ENCODE peak calls at places on chromosomes 6 and 20, in nine cellular contexts. Z is B cell, G is astrocyte of the spinal cord, C is lower leg skin, U is epithelial cell of esophagus, Q is sigmoid colon, E is SK-N-SH, O is colonic mucosa, N is A549. Y is an unnamed sample.
A peak's percentile ranks its signal among the peaks of the same experiment; 100 is the strongest.

GRCh38 chr6:44012078-44012493 is 115.2 kb downstream of the MRPL14 start:
- DNase-seq in C (no peak), Q (peak; percentile 29), U (peak; percentile 94), N (no peak), O (no peak), Z (no peak), G (peak; percentile 96), E (no peak), Y (no peak)

GRCh38 chr6:168130168-168130651 is 51.2 kb upstream of the FRMD1 start:
- DNase-seq in U (no peak), G (no peak), Z (no peak), O (peak; percentile 15), Q (peak; percentile 55), N (no peak), E (no peak), C (peak; percentile 8), Y (no peak)

GRCh38 chr20:6636209-6637159 is 131.0 kb upstream of the BMP2 start:
- DNase-seq in N (peak; percentile 23), Q (no peak), C (no peak), U (peak; percentile 81), O (peak; percentile 51), Z (no peak), G (peak; percentile 78), E (peak; percentile 2), Y (no peak)

GRCh38 chr20:38315290-38315966 is 11.5 kb downstream of the BPI start:
- DNase-seq in U (no peak), N (no peak), E (peak; percentile 32), Q (no peak), Z (no peak), G (peak; percentile 45), C (no peak), O (no peak), Y (no peak)

GRCh38 chr6:37725967-37726366 is 28.3 kb upstream of the MDGA1 start:
- DNase-seq in Q (no peak), G (no peak), N (peak; percentile 23), Z (no peak), C (no peak), U (peak; percentile 36), E (no peak), O (no peak), Y (no peak)

GRCh38 chr6:84095156-84095555 is 61.6 kb downstream of the MRAP2 start:
- DNase-seq in Q (no peak), U (no peak), N (no peak), C (no peak), G (no peak), O (no peak), E (no peak), Z (no peak), Y (no peak)

GRCh38 chr6:128208851-128209580 is 308.2 kb upstream of the THEMIS start:
- DNase-seq in O (no peak), E (no peak), N (no peak), U (peak; percentile 67), G (peak; percentile 41), C (no peak), Z (no peak), Q (no peak), Y (no peak)

GRCh38 chr6:41013473-41014153 is 25.4 kb downstream of the UNC5CL start:
- DNase-seq in N (peak; percentile 25), G (no peak), U (no peak), O (no peak), Z (no peak), Q (no peak), E (no peak), C (no peak), Y (no peak)

GRCh38 chr6:36245572-36246031 is 24.3 kb upstream of the PNPLA1 start:
- DNase-seq in U (no peak), E (peak; percentile 65), C (no peak), N (no peak), O (peak; percentile 76), G (no peak), Z (no peak), Q (no peak), Y (peak; percentile 28)

GRCh38 chr20:33016581-33017109 is 9.1 kb downstream of the BPIFB2 start:
- DNase-seq in N (no peak), Z (no peak), E (no peak), U (no peak), G (no peak), C (no peak), Q (no peak), O (no peak), Y (no peak)

GRCh38 chr6:12528171-12528570 is 188.4 kb upstream of the PHACTR1 start:
- DNase-seq in U (no peak), N (no peak), Z (no peak), G (no peak), C (no peak), E (peak; percentile 10), O (no peak), Q (no peak), Y (no peak)

GRCh38 chr6:34204693-34205092 is 32.0 kb upstream of the HMGA1 start:
- DNase-seq in E (no peak), G (no peak), U (no peak), Z (no peak), O (no peak), N (no peak), C (no peak), Q (no peak), Y (no peak)

GRCh38 chr20:36367907-36368306 is 61.8 kb downstream of the DLGAP4 start:
- DNase-seq in N (no peak), E (no peak), C (no peak), U (no peak), G (no peak), Q (no peak), O (no peak), Z (no peak), Y (no peak)

GRCh38 chr20:4297141-4297826 is 281.9 kb upstream of the RNF24 start:
- DNase-seq in Q (peak; percentile 70), U (no peak), E (no peak), C (peak; percentile 39), G (no peak), N (no peak), Z (no peak), O (no peak), Y (no peak)

GRCh38 chr6:22470454-22471368 is 98.7 kb upstream of the HDGFL1 start:
- DNase-seq in E (peak; percentile 55), Q (no peak), O (peak; percentile 63), N (peak; percentile 1), C (peak; percentile 54), U (peak; percentile 66), G (peak; percentile 70), Z (no peak), Y (no peak)
- TF ChIP-seq CTCF in E (peak; percentile 26), Q (no peak), O (no peak), N (no peak), C (no peak), U (peak; percentile 48), G (no peak), Z (no peak), Y (no peak)

DNA sequence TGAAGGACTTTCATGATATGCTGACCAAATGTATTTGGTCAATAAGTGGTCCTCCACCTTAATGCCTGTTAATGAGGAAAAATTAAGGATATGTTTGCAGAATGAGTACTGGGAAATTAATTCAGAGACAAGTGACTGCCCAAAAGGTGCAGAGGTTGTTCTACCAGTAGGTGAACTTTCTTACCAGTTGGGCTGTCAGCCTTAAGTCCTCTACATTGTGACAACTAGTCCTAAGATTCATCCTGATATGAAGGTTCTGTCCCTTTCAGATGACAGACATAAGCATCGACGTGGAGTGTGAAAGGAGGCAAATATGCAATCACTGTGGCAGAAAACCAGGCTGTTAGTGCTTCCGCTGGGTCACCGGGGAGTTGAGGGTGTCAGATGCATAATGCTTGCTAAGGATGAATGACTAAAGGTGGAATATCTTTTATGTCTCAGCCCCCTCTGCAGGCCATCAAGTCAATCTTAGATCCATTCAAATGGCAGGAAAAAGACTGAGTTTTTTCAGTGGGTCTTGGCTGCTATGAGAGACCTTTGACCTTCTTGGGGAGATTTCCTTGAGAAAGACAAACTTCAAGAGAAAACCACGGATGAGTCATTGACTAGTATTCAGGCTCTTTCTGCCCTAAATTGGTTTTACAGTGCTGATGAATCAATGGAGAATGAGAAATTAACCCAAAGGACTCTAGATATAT is 226.0 kb downstream of the TPBG start:
- DNase-seq in N (peak; percentile 26), C (no peak), E (peak; percentile 20), O (no peak), G (peak; percentile 96), U (peak; percentile 67), Q (no peak), Z (no peak), Y (peak; percentile 2)
- TF ChIP-seq CTCF in N (peak; percentile 44), C (no peak), E (peak; percentile 52), O (no peak), G (peak; percentile 40), U (peak; percentile 32), Q (no peak), Z (no peak), Y (no peak)

DNA sequence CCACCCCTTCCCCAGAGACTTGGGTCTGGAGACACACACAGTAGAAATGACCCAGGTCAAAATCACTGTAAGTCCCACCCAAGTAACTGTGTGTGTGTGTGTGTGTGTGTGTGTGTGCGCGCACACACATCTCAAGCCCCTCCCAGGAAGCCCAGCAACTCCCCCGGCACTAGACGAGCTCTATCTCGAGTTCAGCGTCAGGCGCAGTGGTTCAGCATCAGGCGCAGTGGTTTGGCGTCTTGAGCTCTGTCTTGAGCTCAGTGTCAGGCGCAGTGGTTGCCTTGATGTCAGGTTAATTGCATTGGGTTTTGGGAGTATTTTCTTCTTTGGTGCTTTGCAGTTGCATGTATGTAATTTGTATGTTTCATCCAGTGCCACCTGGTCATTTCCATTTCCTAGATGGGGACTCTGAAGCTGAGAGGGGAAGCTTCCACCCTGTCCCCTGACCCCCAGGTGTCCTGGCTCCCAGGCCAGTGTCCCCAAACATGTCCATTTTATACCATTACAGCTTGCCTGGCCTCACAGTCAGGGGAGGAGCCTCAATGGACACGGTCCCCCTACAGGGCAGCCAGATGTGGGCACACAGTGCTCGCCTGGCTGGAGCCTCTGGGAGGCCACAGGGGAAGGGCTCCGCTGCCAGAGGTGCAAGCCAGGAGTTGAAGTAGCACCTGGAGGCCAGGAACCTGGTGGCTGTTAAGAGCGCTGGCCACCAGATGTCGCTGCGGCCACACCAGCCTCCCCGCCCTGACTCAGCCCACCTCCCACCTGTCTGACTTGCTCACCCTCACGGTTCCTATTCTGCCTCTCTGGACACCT is 107.8 kb downstream of the SULF2 start:
- DNase-seq in Q (no peak), G (no peak), E (peak; percentile 83), O (peak; percentile 28), U (peak; percentile 62), C (no peak), N (peak; percentile 59), Z (peak; percentile 60), Y (peak; percentile 79)
- TF ChIP-seq CTCF in Q (peak; percentile 37), G (peak; percentile 92), E (peak; percentile 57), O (peak; percentile 62), U (peak; percentile 56), C (no peak), N (peak; percentile 86), Z (peak; percentile 88), Y (peak; percentile 88)

DNA sequence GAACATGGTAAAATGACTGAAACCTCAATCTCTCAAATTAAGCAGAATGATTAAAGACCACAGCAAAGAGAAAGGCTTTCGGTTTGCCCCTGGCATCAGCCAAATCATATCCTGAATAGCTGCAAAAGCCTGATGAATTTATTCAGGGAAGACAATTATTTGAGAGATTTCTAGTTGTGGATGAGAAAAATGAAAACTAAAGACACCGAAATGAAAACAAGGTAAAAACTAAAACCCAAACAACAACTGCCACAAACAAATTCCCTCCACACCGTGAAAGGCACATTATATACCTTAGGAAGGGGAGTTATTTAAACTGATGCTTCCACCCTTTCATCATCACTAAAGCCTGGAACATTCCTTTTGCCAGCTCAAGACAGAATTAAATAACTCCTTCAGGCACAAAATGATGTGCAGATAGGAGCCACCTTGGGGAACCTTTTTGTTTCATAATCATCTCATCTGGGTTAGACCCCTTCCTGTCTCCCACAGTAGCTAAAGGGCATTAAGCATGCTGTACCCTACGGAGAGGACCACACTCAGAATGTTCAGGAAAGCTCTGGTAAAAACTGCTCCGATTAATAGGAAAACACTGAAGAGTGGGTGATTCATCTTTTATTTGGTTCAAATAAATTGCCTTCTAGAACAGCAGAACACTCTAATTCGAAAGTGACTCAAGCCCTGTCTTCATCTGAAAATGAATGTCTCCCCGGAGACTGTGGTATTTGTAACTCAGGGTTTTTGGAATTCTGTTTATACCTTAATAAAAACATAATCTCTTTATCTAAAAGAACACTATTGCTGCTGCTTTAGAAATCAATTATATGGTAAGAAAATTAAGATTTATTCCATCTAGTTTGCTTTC is 9.1 kb upstream of the ANKRD60 start:
- DNase-seq in N (no peak), U (no peak), O (peak; percentile 4), C (no peak), G (peak; percentile 72), Z (no peak), Q (no peak), E (no peak), Y (no peak)
- TF ChIP-seq CTCF in N (no peak), U (no peak), O (no peak), C (no peak), G (no peak), Z (peak; percentile 58), Q (no peak), E (no peak), Y (peak; percentile 27)